ENCODE peak calls at places on chromosome 12, in five cellular contexts. F is foreskin fibroblast, O is hepatocyte, K is neural crest cell, R is lower leg skin. N is an unnamed sample.

GRCh38 chr12:124422570-124423523 is 128.0 kb downstream of the RFLNA start:
- DNase-seq in R (peak; percentile 98), K (no peak), O (peak; percentile 89), F (peak; percentile 96), N (no peak)

GRCh38 chr12:76026643-76027063 is 4.9 kb downstream of the PHLDA1 start:
- DNase-seq in K (no peak), R (no peak), F (peak; percentile 82), O (no peak), N (no peak)

GRCh38 chr12:109458771-109459208 is 18.3 kb downstream of the KCTD10 start:
- DNase-seq in R (no peak), F (peak; percentile 54), O (no peak), K (no peak), N (no peak)

GRCh38 chr12:68324531-68324930 is 7.6 kb downstream of the MDM1 start:
- DNase-seq in R (no peak), K (no peak), F (no peak), O (no peak), N (no peak)

GRCh38 chr12:4193821-4194220 is 79.7 kb upstream of the CCND2 start:
- DNase-seq in O (no peak), K (no peak), F (no peak), R (no peak), N (no peak)

GRCh38 chr12:68871899-68872298 is 61.1 kb downstream of the CPM start:
- DNase-seq in K (no peak), F (no peak), R (no peak), O (no peak), N (no peak)

GRCh38 chr12:112947761-112948160 is 9.5 kb downstream of the OAS3 start:
- DNase-seq in O (no peak), K (no peak), F (no peak), R (no peak), N (no peak)

GRCh38 chr12:3313655-3314305 is 177.2 kb upstream of the PRMT8 start:
- DNase-seq in F (peak; percentile 57), R (no peak), K (no peak), O (no peak), N (no peak)

GRCh38 chr12:28191690-28192089 is 1.4 kb downstream of the CCDC91 start:
- DNase-seq in R (no peak), O (no peak), K (no peak), F (no peak), N (no peak)

GRCh38 chr12:120110550-120111501 is 5.7 kb downstream of the RAB35 start:
- DNase-seq in F (no peak), R (peak; percentile 91), K (no peak), O (no peak), N (no peak)

GRCh38 chr12:2555487-2556082 is 239.2 kb upstream of the FKBP4 start:
- DNase-seq in K (no peak), O (no peak), R (no peak), F (no peak), N (no peak)

GRCh38 chr12:84136862-84137367 is 775.7 kb downstream of the SLC6A15 start:
- DNase-seq in F (peak; percentile 77), K (no peak), O (no peak), R (no peak), N (no peak)

GRCh38 chr12:67069451-67070306 is 199.5 kb upstream of the CAND1 start:
- DNase-seq in K (peak; percentile 57), R (peak; percentile 85), F (peak; percentile 52), O (peak; percentile 73), N (peak; percentile 37)

DNA sequence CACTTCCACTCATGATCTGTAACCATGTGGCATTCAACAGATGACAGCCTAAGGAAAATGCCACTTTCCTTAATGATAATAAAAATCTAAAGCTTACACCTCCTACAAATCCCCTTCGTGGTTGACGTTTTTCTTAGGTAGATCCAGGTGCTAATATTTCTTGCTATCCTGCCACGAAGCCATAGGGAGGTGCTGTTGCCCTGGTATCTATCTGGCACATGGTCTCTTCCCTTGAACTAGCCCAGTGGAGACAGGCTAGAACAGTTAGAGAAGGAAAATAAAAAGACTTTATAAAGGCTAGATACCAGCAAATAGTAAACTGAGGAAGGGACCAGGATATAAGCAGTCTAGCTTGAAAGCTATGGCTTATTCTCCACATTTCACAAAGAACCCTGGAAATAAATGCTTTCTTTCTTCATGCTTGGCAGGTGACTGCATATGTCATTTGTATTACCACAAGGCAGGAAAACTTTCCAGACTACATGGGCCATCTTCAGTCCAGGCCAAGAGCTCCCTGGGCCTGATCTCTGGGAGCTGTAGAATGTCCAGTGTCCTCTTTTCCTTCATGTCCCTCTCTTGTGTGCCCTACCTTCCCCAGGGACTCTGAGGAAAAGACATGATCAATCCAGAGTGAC is 15.3 kb downstream of the SPIC start:
- DNase-seq in R (no peak), F (no peak), K (peak; percentile 6), O (peak; percentile 66), N (no peak)
- TF ChIP-seq CTCF in R (no peak), F (no peak), K (peak; percentile 63), O (peak; percentile 61), N (no peak)

GRCh38 chr12:10722502-10722904 is 620 bp downstream of the YBX3 start:
- DNase-seq in F (peak; percentile 86), R (peak; percentile 89), O (peak; percentile 81), K (peak; percentile 22), N (peak; percentile 24)

GRCh38 chr12:10719482-10719881 is 3.6 kb downstream of the YBX3 start:
- DNase-seq in F (no peak), O (no peak), R (no peak), K (no peak), N (no peak)

GRCh38 chr12:10721654-10722501 is 1.2 kb downstream of the YBX3 start:
- DNase-seq in K (peak; percentile 40), R (peak; percentile 99), O (peak; percentile 93), F (peak; percentile 98), N (peak; percentile 80)

GRCh38 chr12:10720974-10721565 is 2.1 kb downstream of the YBX3 start:
- DNase-seq in O (no peak), R (no peak), K (no peak), F (no peak), N (no peak)

DNA sequence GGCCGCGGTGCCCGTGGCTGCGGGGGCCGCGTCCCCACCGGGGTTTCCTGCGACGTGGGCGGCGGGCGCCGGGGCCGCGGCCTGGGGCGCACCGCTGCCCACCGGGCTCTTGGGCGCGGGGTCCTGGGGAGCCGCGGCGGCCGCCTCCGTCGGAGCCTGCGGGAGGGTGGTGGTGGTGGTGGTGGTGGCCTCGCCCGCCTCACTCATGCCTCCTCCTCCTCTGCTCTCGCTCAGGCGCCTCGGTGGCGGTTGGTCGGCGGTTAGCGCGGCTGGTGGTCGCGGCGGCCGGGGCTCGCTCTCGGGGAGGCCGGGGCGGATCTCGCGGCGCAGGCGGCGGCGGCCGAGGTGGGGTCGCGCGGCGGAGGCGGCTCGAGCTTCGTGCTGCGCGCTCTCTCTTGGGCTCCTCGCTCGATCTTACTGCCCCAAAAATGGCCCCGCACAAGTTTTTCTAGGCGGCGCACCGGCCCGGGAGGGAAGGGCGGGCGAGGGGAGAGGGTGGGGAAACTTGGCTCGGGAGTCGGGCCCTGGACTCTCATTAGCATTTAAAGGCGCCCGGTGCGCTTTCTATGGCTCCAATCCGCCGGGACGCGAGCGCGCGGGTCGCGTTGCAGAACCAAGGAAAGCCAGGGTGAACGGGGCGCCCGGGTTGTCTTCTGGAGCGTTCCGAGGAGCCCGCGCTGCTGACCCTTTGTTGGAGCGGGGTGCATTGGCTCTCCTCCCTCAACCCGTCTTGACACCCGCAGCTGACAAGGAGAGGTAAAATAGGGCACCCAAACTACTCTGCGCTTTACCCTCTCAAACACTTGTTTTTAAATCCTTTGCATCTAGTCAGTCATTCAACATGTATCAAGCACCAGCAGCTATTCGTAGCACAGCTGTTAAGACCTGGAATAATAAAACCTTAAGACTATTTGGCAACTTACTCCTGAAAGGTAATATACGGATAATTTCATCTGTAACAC is at the start of gene YBX3:
- DNase-seq in K (peak; percentile 65), O (peak; percentile 91), F (peak; percentile 94), R (peak; percentile 98), N (peak; percentile 82)
- TF ChIP-seq CTCF in K (no peak), O (no peak), F (no peak), R (no peak), N (no peak)

GRCh38 chr12:104973250-104973649 is 12.9 kb upstream of the NOPCHAP1 start:
- DNase-seq in O (no peak), K (no peak), R (no peak), F (no peak), N (no peak)
- TF ChIP-seq CTCF in O (no peak), K (no peak), R (no peak), F (no peak), N (no peak)

GRCh38 chr12:48447755-48448154 is 24.6 kb upstream of the ANP32D start:
- DNase-seq in R (no peak), O (no peak), F (no peak), K (no peak), N (no peak)

GRCh38 chr12:48446372-48446771 is 26.0 kb upstream of the ANP32D start:
- DNase-seq in K (no peak), F (peak; percentile 2), O (no peak), R (no peak), N (no peak)

GRCh38 chr12:48441122-48441521 is 31.2 kb upstream of the ANP32D start:
- DNase-seq in F (no peak), O (no peak), R (no peak), K (no peak), N (no peak)

GRCh38 chr12:48445538-48445937 is 26.8 kb upstream of the ANP32D start:
- DNase-seq in R (no peak), K (no peak), O (no peak), F (no peak), N (no peak)

DNA sequence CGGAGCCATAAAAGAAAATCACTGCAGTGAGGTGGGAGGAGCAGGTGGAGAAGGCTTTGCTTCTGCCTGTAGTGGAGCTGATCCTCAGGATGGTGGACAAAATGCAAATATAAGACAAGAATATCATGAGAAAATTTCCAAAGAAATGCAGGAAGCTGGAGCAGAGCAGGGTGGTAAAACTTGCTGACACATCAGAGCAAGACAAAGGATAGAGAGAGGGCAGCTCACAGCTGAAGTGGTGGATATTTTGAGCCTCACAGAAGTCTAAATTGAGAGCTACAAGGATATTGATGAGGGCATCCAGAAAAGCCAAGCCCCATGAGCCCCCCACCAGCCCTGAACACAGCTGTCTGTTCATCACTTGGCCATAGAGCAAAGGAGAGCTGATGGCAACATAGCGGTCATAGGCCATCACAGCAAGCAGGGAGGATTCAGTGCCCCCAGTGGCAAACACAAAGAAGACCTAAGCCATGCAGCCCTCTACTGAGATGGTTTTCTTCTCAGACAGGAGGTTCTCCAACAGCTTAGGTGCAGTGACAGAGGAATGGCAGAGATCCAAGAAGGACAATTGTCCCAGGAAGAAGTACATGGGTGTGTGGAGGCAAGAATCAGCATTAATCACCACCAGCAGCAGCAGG is 30.0 kb upstream of the ANP32D start:
- DNase-seq in R (no peak), K (no peak), O (no peak), F (no peak), N (no peak)
- TF ChIP-seq CTCF in R (no peak), K (no peak), O (no peak), F (no peak), N (no peak)

DNA sequence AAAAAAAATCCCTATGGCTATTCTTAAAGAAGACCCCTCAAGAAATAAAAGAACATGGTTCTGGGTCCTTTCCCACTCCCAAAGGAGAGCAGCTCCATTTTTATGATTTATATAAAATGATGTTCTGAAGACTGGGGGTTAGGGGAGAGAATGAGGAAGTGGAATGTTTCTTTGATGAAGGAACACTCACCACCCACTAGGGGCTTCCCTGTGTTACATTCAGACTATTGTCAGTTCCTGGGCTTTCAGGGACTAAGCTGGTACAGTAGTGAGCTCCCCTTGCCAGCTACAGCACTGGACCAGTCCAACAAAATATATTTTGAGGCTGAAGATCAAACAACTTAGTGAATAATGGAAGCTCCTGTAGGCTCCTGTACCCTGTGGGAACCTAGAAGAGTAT is 98.9 kb downstream of the HMGA2 start:
- DNase-seq in K (no peak), O (no peak), F (no peak), R (no peak), N (no peak)
- TF ChIP-seq CTCF in K (no peak), O (no peak), F (no peak), R (no peak), N (no peak)